ENCODE peak calls at places on chromosomes 12 and 14, in four cellular contexts. Q is sigmoid colon, J is Peyer's patch, Z is H9. C is an unnamed sample.

GRCh38 chr14:22313172-22313801 is 275.7 kb downstream of the DAD1 start:
- DNase-seq in Q (no peak), Z (no peak), J (no peak), C (peak; percentile 57)

GRCh38 chr12:103208006-103208405 is 250.5 kb downstream of the ASCL1 start:
- DNase-seq in Z (no peak), J (no peak), Q (no peak), C (no peak)

GRCh38 chr12:75635606-75636444 is 124.4 kb upstream of the KRR1 start:
- DNase-seq in J (no peak), Z (no peak), Q (no peak), C (peak; percentile 66)

GRCh38 chr14:94048676-94049624 is 22.8 kb downstream of the OTUB2 start:
- DNase-seq in Q (peak; percentile 57), J (no peak), Z (peak; percentile 8), C (no peak)

GRCh38 chr14:69634871-69635270 is 23.5 kb downstream of the SUSD6 start:
- DNase-seq in J (no peak), Z (no peak), Q (no peak), C (no peak)

GRCh38 chr12:57632369-57632897 is 568 bp downstream of the B4GALNT1 start:
- DNase-seq in Q (peak; percentile 67), Z (peak; percentile 64), J (no peak), C (no peak)

GRCh38 chr12:3725267-3726115 is 27.4 kb downstream of the CRACR2A start:
- DNase-seq in Z (peak; percentile 20), Q (no peak), J (no peak), C (peak; percentile 27)

GRCh38 chr14:65168840-65169239 is 66.5 kb upstream of the MAX start:
- DNase-seq in J (no peak), Q (no peak), Z (no peak), C (no peak)

GRCh38 chr14:71507681-71508080 is 424.5 kb upstream of the RGS6 start:
- DNase-seq in Z (no peak), J (no peak), Q (no peak), C (no peak)

GRCh38 chr12:92412931-92413685 is 267.5 kb upstream of the BTG1 start:
- DNase-seq in Q (no peak), J (no peak), Z (no peak), C (no peak)

GRCh38 chr14:91573894-91574837 is 64.1 kb upstream of the PPP4R3A start:
- DNase-seq in J (peak; percentile 80), Z (peak; percentile 45), Q (peak; percentile 69), C (peak; percentile 27)

GRCh38 chr14:91415794-91416743 is 1.6 kb downstream of the CCDC88C start:
- DNase-seq in Z (no peak), Q (no peak), J (no peak), C (peak; percentile 74)

GRCh38 chr12:39807043-39807442 is 187.4 kb upstream of the ABCD2 start:
- DNase-seq in Z (peak; percentile 53), Q (no peak), J (no peak), C (no peak)
- TF ChIP-seq CTCF in Z (peak; percentile 74), Q (no peak), J (no peak), C (peak; percentile 22)

GRCh38 chr12:110913119-110914056 is 7.0 kb downstream of the MYL2 start:
- DNase-seq in Q (no peak), J (no peak), Z (no peak), C (no peak)

GRCh38 chr12:110917467-110917866 is 2.9 kb downstream of the MYL2 start:
- DNase-seq in J (no peak), Z (no peak), Q (no peak), C (peak; percentile 91)

GRCh38 chr12:110919720-110920119 is 659 bp downstream of the MYL2 start:
- DNase-seq in Q (no peak), J (no peak), Z (no peak), C (no peak)

GRCh38 chr12:110917961-110918360 is 2.4 kb downstream of the MYL2 start:
- DNase-seq in J (no peak), Z (no peak), Q (no peak), C (peak; percentile 25)

DNA sequence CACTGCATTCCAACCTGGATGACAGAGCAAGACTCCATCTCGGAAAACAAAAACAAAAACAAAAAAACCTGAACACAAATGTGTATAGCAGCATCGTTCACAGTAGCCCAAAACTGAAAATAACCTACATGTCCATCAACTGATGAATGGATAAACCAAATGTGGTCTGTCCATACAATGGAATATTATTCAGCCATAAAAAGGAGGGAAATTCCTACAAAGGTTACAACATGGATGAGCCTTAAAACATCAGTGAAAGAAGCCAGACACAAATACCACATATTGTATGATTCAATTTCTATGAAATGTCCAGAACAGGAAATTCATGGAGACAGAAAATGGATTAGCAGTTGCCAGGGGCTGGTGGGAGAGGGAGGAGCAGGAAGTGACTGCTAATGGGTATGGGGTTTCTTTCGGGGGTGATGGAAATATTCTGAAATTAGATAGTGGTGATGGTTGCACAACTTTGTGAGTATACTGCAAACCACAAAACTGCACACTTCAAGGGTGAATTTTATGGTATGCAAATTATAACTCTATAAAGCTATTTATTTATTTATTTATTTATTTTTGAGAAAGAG is 4.0 kb downstream of the MYL2 start:
- DNase-seq in Q (no peak), Z (no peak), J (no peak), C (peak; percentile 44)
- H3K27ac ChIP-seq in Q (no peak overlapping the region), Z (no peak overlapping the region), J (no peak overlapping the region), C (no peak overlapping the region)

GRCh38 chr14:24143511-24143910 is 2.1 kb upstream of the EMC9 start:
- DNase-seq in Q (no peak), Z (no peak), J (no peak), C (no peak)
- TF ChIP-seq CTCF in Q (no peak), Z (no peak), J (no peak), C (no peak)

GRCh38 chr12:122526683-122527477 is at the start of the genes KNTC1 and RSRC2:
- DNase-seq in Q (peak; percentile 99), Z (peak; percentile 100), J (peak; percentile 95), C (peak; percentile 99)

GRCh38 chr12:122527478-122527944 is 462 bp downstream of the KNTC1 start:
- DNase-seq in Z (peak; percentile 35), J (no peak), Q (no peak), C (no peak)

GRCh38 chr12:122520676-122521075 is 6.1 kb downstream of the RSRC2 start:
- DNase-seq in Z (no peak), Q (no peak), J (no peak), C (no peak)

GRCh38 chr12:122523280-122523679 is 3.5 kb downstream of the RSRC2 start:
- DNase-seq in Q (no peak), J (no peak), Z (no peak), C (no peak)

GRCh38 chr12:122523846-122524718 is 2.7 kb downstream of the RSRC2 start:
- DNase-seq in J (no peak), Q (no peak), Z (no peak), C (no peak)
- H3K27ac ChIP-seq in J (no peak overlapping the region), Q (peak overlapping the region; percentile 83), Z (no peak overlapping the region), C (peak overlapping the region; percentile 71)

DNA sequence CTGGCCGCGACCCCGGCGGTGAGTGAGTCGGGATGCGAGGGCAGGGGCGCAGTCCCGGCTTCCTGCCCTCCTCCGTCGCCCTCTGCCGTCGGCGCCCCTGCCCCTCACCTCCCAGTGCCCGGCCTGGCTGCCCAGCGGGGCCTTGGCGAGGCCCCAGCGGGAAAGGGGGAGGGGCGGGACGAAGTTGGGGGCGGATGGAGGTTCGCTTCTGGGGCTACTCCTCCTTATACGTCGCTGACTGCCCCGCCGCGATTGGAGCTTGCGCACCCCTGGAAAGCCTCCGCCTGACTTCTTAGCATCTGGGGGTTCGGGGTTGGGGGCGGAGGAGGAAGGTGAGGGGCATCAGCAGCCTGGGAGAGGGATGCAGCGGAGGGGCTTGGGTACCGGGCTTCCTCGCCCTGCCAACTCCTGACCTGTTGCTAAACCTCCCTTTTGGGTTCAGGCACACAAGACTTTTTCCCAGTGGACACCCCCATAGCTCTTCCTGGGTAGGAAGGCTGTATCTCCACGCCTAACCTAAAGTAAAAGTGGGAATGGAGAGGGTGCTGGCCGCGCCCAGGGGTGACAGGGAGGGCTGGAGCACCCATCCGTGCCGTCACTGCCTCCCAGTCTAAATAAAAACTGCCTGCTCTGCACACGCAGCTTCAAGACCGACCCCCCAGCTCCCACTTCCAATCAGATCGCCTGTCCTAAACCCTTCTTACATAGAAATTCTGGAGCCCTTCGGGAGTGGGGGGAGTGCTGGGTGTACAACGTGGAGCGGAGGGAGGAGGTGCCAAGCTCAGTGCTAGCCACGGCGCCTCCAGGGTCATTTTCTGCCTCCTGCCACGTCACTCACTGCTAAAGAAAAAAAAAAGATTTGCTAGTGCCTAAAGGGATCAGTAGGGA is 585 bp downstream of the TMEM263 start:
- DNase-seq in Z (peak; percentile 84), J (peak; percentile 77), Q (peak; percentile 88), C (peak; percentile 86)
- TF ChIP-seq CTCF in Z (peak; percentile 50), J (no peak), Q (no peak), C (peak; percentile 26)

DNA sequence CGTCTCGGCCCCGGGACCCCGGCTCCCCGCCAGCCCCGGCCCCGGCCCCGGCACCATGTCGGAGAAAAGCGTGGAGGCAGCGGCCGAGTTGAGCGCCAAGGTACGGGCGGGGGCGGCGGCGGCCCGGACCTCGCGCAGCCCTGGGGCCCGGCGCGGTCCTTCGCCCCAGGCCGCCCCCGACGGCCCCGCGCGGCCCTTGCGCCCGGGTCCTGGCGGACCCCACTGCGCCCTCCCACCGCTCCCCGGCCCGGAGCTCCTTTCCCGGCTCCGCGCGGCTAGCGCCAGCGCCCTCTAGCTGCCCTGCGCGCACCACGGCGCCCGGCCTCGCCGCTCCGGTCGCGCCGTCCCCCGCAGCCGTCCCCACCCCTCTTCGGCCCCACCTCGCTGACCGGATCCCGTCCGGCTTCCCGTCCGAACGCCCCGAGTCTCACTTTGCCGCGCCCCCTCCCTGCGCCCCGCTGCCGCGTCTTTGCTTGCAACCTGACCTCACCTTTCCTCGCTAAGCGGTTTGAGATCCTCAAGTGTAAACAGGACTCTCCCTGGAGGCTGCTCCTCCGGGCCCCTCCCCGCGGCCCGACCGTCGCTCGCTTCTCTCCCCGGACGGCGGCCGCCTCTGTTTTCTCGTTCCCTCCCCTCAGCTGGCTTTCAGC is 613 bp downstream of the PTMS start:
- DNase-seq in Z (peak; percentile 74), Q (peak; percentile 91), J (peak; percentile 90), C (no peak)
- H3K27ac ChIP-seq in Z (no peak overlapping the region), Q (peak overlapping the region; percentile 93), J (peak overlapping the region; percentile 73), C (peak overlapping the region; percentile 30)

GRCh38 chr12:54299515-54300266 is 1.1 kb downstream of the NFE2 start:
- DNase-seq in J (no peak), Q (no peak), Z (no peak), C (peak; percentile 55)

GRCh38 chr12:54298904-54299303 is 1.9 kb downstream of the NFE2 start:
- DNase-seq in Z (no peak), J (no peak), Q (no peak), C (no peak)

GRCh38 chr12:54301428-54302045 is 722 bp upstream of the NFE2 start:
- DNase-seq in Q (peak; percentile 45), Z (peak; percentile 73), J (no peak), C (no peak)

GRCh38 chr12:54300267-54300731 is 516 bp downstream of the NFE2 start:
- DNase-seq in J (no peak), Q (no peak), Z (peak; percentile 31), C (no peak)

DNA sequence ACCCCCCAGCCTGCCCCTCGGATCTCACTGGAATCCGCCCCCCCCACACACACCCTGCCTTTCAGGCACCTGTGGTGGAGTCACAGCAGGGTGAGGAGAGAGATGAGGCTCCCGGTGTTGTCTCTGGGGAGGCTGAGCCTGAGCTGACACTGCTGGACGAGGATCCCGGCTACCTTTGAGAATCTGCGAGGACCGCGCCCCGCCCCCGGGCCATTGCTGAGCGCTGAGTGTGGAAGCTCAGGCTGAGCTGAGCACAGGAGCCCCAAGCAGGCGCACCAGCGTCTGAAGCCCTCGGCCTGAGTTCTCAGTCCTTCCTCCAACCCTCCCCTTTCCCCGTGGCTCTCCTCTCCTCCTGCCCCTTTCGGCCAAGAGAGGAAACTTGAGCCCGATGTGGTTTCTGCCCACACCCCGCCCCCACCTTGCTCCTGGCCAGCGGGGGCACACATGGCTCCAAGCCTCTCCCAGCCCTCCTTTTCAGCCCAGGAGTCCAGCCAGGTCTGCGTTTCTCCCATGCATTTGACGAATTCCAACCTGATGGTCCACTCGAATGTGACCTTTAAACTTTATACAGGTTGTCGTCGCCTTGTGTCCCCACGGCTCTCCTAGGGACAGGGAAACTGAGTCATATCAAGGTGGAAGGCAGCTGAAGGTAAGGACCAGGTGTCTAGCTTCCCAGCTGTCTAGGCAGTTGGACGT is at the start of gene NFE2:
- DNase-seq in Q (no peak), J (peak; percentile 63), Z (peak; percentile 93), C (no peak)
- TF ChIP-seq CTCF in Q (no peak), J (no peak), Z (peak; percentile 32), C (no peak)